ENCODE peak calls at places on chromosome 7, in eight cellular contexts. D is heart left ventricle, B is lower leg skin, V is suprapubic skin, Y is psoas muscle, G is right atrium auricular region, N is AG04450, J is endodermal cell. I is an unnamed sample.

GRCh38 chr7:131302876-131303707 is 24.6 kb upstream of the MKLN1 start:
- DNase-seq in B (no peak), J (peak; percentile 73), G (no peak), N (no peak), V (no peak), Y (no peak), D (no peak), I (peak; percentile 61)

GRCh38 chr7:44281811-44282600 is 43.4 kb downstream of the CAMK2B start:
- DNase-seq in N (no peak), D (no peak), B (no peak), Y (peak; percentile 6), V (peak; percentile 55), G (peak; percentile 49), J (peak; percentile 38), I (no peak)

GRCh38 chr7:137874390-137874789 is 27.6 kb upstream of the DGKI start:
- DNase-seq in D (no peak), V (no peak), G (no peak), B (no peak), J (no peak), N (peak; percentile 68), Y (no peak), I (peak; percentile 96)

GRCh38 chr7:133742709-133743538 is 384.2 kb upstream of the LRGUK start:
- DNase-seq in G (no peak), B (no peak), N (no peak), V (no peak), J (peak; percentile 60), D (no peak), Y (no peak), I (peak; percentile 74)

GRCh38 chr7:99141334-99141733 is 2.6 kb downstream of the SMURF1 start:
- DNase-seq in N (no peak), G (no peak), J (no peak), Y (no peak), V (no peak), D (no peak), B (no peak), I (no peak)

GRCh38 chr7:155369-156000 is 36.9 kb upstream of the FAM20C start:
- DNase-seq in V (no peak), G (no peak), D (peak; percentile 11), Y (no peak), J (no peak), B (no peak), N (no peak), I (peak; percentile 38)

GRCh38 chr7:32952876-32953275 is 4.4 kb upstream of the FKBP9 start:
- DNase-seq in D (no peak), N (no peak), J (no peak), G (no peak), V (no peak), Y (no peak), B (no peak), I (no peak)

GRCh38 chr7:131370523-131370968 is 42.9 kb downstream of the MKLN1 start:
- DNase-seq in G (no peak), D (no peak), Y (no peak), N (no peak), V (no peak), B (no peak), J (peak; percentile 65), I (peak; percentile 74)

GRCh38 chr7:128067983-128068382 is 36.7 kb upstream of the LRRC4 start:
- DNase-seq in V (no peak), N (no peak), Y (no peak), J (no peak), G (no peak), D (no peak), B (no peak), I (no peak)

GRCh38 chr7:16967174-16967868 is 85.5 kb upstream of the AGR3 start:
- DNase-seq in N (no peak), Y (no peak), J (no peak), V (no peak), G (no peak), B (no peak), D (no peak), I (no peak)

GRCh38 chr7:139618482-139619366 is 95.2 kb downstream of the CLEC2L start:
- DNase-seq in D (no peak), J (peak; percentile 90), Y (no peak), G (no peak), V (no peak), N (no peak), B (no peak), I (peak; percentile 56)

GRCh38 chr7:16416289-16417282 is 4.8 kb downstream of the CRPPA start:
- DNase-seq in D (no peak), G (no peak), J (no peak), N (no peak), V (no peak), Y (no peak), B (no peak), I (peak; percentile 52)

GRCh38 chr7:44196450-44196872 is 4.3 kb upstream of the YKT6 start:
- DNase-seq in G (no peak), V (no peak), B (no peak), Y (no peak), J (peak; percentile 88), N (no peak), D (no peak), I (peak; percentile 75)

GRCh38 chr7:12706900-12707536 is 19.6 kb downstream of the ARL4A start:
- DNase-seq in J (no peak), D (no peak), G (no peak), N (no peak), Y (no peak), B (no peak), V (no peak), I (peak; percentile 69)

GRCh38 chr7:94289071-94289470 is 105.6 kb upstream of the COL1A2 start:
- DNase-seq in N (peak; percentile 80), G (peak; percentile 74), V (no peak), D (peak; percentile 53), Y (peak; percentile 25), B (peak; percentile 65), J (peak; percentile 90), I (peak; percentile 96)

GRCh38 chr7:16071246-16071857 is 350.0 kb downstream of the CRPPA start:
- DNase-seq in G (no peak), J (peak; percentile 54), V (no peak), Y (no peak), D (no peak), N (peak; percentile 41), B (no peak), I (peak; percentile 82)

GRCh38 chr7:25098096-25099046 is 26.7 kb downstream of the CYCS start:
- DNase-seq in J (peak; percentile 81), D (peak; percentile 47), V (no peak), N (peak; percentile 39), B (peak; percentile 24), Y (peak; percentile 25), G (no peak), I (peak; percentile 87)

GRCh38 chr7:41708621-41709358 is 5.9 kb upstream of the INHBA start:
- DNase-seq in V (no peak), J (no peak), D (no peak), Y (no peak), B (no peak), G (no peak), N (no peak), I (no peak)
- H3K4me3 ChIP-seq in V (no peak overlapping the region), J (no peak overlapping the region), D (no peak overlapping the region), Y (no peak overlapping the region), B (no peak overlapping the region), G (no peak overlapping the region), N (no peak overlapping the region), I (no peak overlapping the region)

GRCh38 chr7:6556196-6556595 is 4.9 kb upstream of the GRID2IP start:
- DNase-seq in V (no peak), D (no peak), B (no peak), Y (no peak), N (no peak), J (peak; percentile 89), G (no peak), I (no peak)
- TF ChIP-seq CTCF in V (no peak), D (no peak), B (no peak), Y (no peak), N (no peak), J (peak; percentile 78), G (no peak), I (peak; percentile 9)

GRCh38 chr7:114414151-114415053 is at the start of gene FOXP2:
- DNase-seq in G (no peak), V (no peak), D (no peak), Y (no peak), J (peak; percentile 49), N (no peak), B (no peak), I (peak; percentile 31)
- H3K4me3 ChIP-seq in G (peak within 1 kb of the TSS; percentile 9), V (peak within 1 kb of the TSS; percentile 37), D (no peak within 1 kb of the TSS), Y (peak within 1 kb of the TSS; percentile 57), J (peak within 1 kb of the TSS; percentile 54), N (peak within 1 kb of the TSS; percentile 46), B (no peak within 1 kb of the TSS), I (peak within 1 kb of the TSS; percentile 50)

DNA sequence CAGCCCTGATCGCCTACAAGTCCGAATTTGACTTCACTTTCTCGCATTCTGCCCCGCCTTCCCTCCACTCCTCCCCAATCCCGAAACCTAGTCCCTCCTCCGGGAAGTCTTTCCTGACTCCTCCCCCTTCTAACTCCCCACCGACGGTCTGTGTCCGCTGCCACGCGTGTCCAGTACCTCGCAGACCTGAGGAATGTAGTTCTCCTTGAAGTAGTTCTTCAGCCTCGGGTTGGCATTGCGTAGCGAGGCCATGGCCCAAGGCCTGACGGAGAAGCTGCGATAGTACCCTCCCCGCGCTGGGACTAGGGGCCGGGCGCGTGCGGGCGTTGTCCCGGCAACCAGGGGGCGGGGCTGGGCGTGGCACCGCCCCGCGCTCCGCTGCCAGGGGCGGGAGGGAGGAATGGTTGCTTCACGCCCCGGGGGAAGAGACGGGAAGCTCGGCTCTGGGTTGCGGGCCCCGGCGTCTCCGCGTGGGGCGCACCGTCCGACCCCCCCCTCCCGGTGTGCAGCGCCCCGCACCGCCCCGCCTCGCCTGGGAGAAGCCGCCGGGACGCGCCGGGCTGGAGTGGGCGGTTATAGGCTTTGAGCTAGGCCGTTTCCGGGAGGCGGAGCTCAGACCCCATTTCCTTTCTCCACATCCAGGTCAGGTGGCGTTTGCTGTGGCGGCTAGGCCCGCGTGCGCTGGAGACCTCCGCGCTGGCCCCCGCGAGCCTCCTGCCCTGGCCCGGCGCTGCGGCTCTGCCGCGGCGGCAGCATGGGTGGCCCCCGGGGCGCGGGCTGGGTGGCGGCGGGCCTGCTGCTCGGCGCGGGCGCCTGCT is at the start of the genes ARMC10 and FBXL13:
- DNase-seq in G (peak; percentile 89), D (peak; percentile 92), N (peak; percentile 72), V (peak; percentile 93), Y (peak; percentile 91), B (peak; percentile 90), J (peak; percentile 95), I (peak; percentile 91)
- TF ChIP-seq CTCF in G (peak; percentile 12), D (peak; percentile 43), N (peak; percentile 25), V (peak; percentile 67), Y (peak; percentile 17), B (no peak), J (peak; percentile 41), I (no peak)

GRCh38 chr7:100720645-100721504 is 607 bp downstream of the EPO start:
- DNase-seq in Y (no peak), N (no peak), G (no peak), J (peak; percentile 70), V (no peak), B (no peak), D (no peak), I (no peak)
- H3K4me3 ChIP-seq in Y (no peak overlapping the region), N (no peak overlapping the region), G (no peak overlapping the region), J (peak overlapping the region; percentile 66), V (peak overlapping the region; percentile 28), B (no peak overlapping the region), D (no peak overlapping the region), I (no peak overlapping the region)

DNA sequence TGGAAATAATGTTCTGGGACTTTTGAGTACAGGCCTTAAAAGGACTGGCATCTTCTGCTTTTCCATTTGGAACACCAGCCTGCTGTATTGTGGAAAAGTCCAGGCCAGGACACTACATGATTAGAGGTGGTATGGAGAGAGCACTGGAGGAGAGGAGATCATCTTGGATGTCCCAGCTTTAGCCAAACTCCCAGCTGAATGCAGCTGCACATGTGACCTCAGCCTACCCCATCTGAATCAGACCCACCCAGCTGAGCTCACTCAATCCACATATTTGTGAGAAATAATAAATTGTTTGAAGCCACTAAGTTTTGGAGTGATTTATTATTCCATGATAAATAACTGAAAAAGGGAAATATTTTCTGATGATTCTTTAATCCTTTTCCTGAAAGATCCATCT is 54.9 kb upstream of the TRIL start:
- DNase-seq in V (no peak), Y (no peak), B (no peak), D (no peak), J (no peak), G (no peak), N (no peak), I (no peak)
- TF ChIP-seq CTCF in V (no peak), Y (no peak), B (no peak), D (no peak), J (no peak), G (no peak), N (no peak), I (no peak)

I was measured in choroid plexus epithelial cell.